ENCODE peak calls at places on chromosomes 3 and 15, in nine cellular contexts. One of them, this sample, is unnamed.
A peak's percentile ranks its signal among the peaks of the same experiment; 100 is the strongest.

GRCh38 chr3:23948761-23949160 is 3.7 kb downstream of the NR1D2 start:
- DNase-seq in HepG2: no peak
- DNase-seq in upper lobe of left lung: no peak
- DNase-seq in colonic mucosa: no peak
- DNase-seq in stomach: no peak
- DNase-seq in mammary epithelial cell: peak; percentile 41
- DNase-seq in tibial nerve: no peak
- DNase-seq in uterus: no peak
- DNase-seq in Peyer's patch: no peak
- DNase-seq in this sample: no peak

GRCh38 chr15:29896062-29896461 is 73.8 kb upstream of the TJP1 start:
- DNase-seq in stomach: no peak
- DNase-seq in HepG2: no peak
- DNase-seq in mammary epithelial cell: no peak
- DNase-seq in uterus: no peak
- DNase-seq in upper lobe of left lung: no peak
- DNase-seq in colonic mucosa: no peak
- DNase-seq in Peyer's patch: no peak
- DNase-seq in tibial nerve: no peak
- DNase-seq in this sample: no peak

GRCh38 chr15:35979608-35980007 is 433.6 kb upstream of the DPH6 start:
- DNase-seq in tibial nerve: no peak
- DNase-seq in colonic mucosa: no peak
- DNase-seq in HepG2: no peak
- DNase-seq in stomach: no peak
- DNase-seq in Peyer's patch: no peak
- DNase-seq in upper lobe of left lung: no peak
- DNase-seq in uterus: no peak
- DNase-seq in mammary epithelial cell: no peak
- DNase-seq in this sample: no peak

GRCh38 chr3:172749201-172749965 is 1.1 kb upstream of the ECT2 start:
- DNase-seq in upper lobe of left lung: no peak
- DNase-seq in mammary epithelial cell: peak; percentile 85
- DNase-seq in stomach: peak; percentile 39
- DNase-seq in HepG2: peak; percentile 88
- DNase-seq in tibial nerve: no peak
- DNase-seq in colonic mucosa: peak; percentile 48
- DNase-seq in Peyer's patch: no peak
- DNase-seq in uterus: peak; percentile 28
- DNase-seq in this sample: peak; percentile 66

GRCh38 chr15:57731543-57732103 is 25.1 kb downstream of the POLR2M start:
- DNase-seq in HepG2: no peak
- DNase-seq in upper lobe of left lung: no peak
- DNase-seq in mammary epithelial cell: no peak
- DNase-seq in stomach: no peak
- DNase-seq in colonic mucosa: no peak
- DNase-seq in uterus: no peak
- DNase-seq in Peyer's patch: no peak
- DNase-seq in tibial nerve: no peak
- DNase-seq in this sample: no peak

GRCh38 chr15:84633311-84634227 is 20.5 kb downstream of the WDR73 start:
- DNase-seq in tibial nerve: peak; percentile 46
- DNase-seq in colonic mucosa: peak; percentile 75
- DNase-seq in Peyer's patch: peak; percentile 87
- DNase-seq in HepG2: peak; percentile 18
- DNase-seq in stomach: peak; percentile 77
- DNase-seq in upper lobe of left lung: peak; percentile 95
- DNase-seq in uterus: peak; percentile 54
- DNase-seq in mammary epithelial cell: peak; percentile 79
- DNase-seq in this sample: peak; percentile 72

GRCh38 chr15:31405200-31405929 is 78.7 kb downstream of the KLF13 start:
- DNase-seq in Peyer's patch: no peak
- DNase-seq in HepG2: peak; percentile 72
- DNase-seq in tibial nerve: no peak
- DNase-seq in stomach: peak; percentile 68
- DNase-seq in uterus: no peak
- DNase-seq in colonic mucosa: peak; percentile 70
- DNase-seq in upper lobe of left lung: no peak
- DNase-seq in mammary epithelial cell: no peak
- DNase-seq in this sample: peak; percentile 35

GRCh38 chr3:14783480-14784086 is 35.2 kb upstream of the FGD5 start:
- DNase-seq in Peyer's patch: peak; percentile 5
- DNase-seq in upper lobe of left lung: no peak
- DNase-seq in stomach: no peak
- DNase-seq in mammary epithelial cell: no peak
- DNase-seq in HepG2: no peak
- DNase-seq in uterus: no peak
- DNase-seq in tibial nerve: no peak
- DNase-seq in colonic mucosa: no peak
- DNase-seq in this sample: no peak

GRCh38 chr3:141150931-141151330 is 80.7 kb upstream of the PXYLP1 start:
- DNase-seq in upper lobe of left lung: no peak
- DNase-seq in HepG2: no peak
- DNase-seq in stomach: no peak
- DNase-seq in colonic mucosa: no peak
- DNase-seq in uterus: no peak
- DNase-seq in tibial nerve: no peak
- DNase-seq in Peyer's patch: no peak
- DNase-seq in mammary epithelial cell: no peak
- DNase-seq in this sample: no peak

GRCh38 chr3:192935441-192935840 is 17.8 kb upstream of the MB21D2 start:
- DNase-seq in mammary epithelial cell: no peak
- DNase-seq in tibial nerve: no peak
- DNase-seq in colonic mucosa: no peak
- DNase-seq in stomach: no peak
- DNase-seq in uterus: no peak
- DNase-seq in HepG2: no peak
- DNase-seq in upper lobe of left lung: no peak
- DNase-seq in Peyer's patch: no peak
- DNase-seq in this sample: no peak

GRCh38 chr3:57818772-57819171 is 62.7 kb downstream of the SLMAP start:
- DNase-seq in colonic mucosa: no peak
- DNase-seq in HepG2: no peak
- DNase-seq in mammary epithelial cell: no peak
- DNase-seq in stomach: no peak
- DNase-seq in tibial nerve: no peak
- DNase-seq in Peyer's patch: no peak
- DNase-seq in uterus: no peak
- DNase-seq in upper lobe of left lung: no peak
- DNase-seq in this sample: no peak

GRCh38 chr3:180516368-180516767 is 85.6 kb upstream of the TTC14 start:
- DNase-seq in HepG2: no peak
- DNase-seq in Peyer's patch: no peak
- DNase-seq in uterus: no peak
- DNase-seq in upper lobe of left lung: peak; percentile 15
- DNase-seq in stomach: no peak
- DNase-seq in mammary epithelial cell: no peak
- DNase-seq in colonic mucosa: no peak
- DNase-seq in tibial nerve: no peak
- DNase-seq in this sample: peak; percentile 1

GRCh38 chr3:184685646-184686045 is 26.2 kb downstream of the MAGEF1 start:
- DNase-seq in mammary epithelial cell: no peak
- DNase-seq in Peyer's patch: no peak
- DNase-seq in uterus: no peak
- DNase-seq in colonic mucosa: no peak
- DNase-seq in stomach: no peak
- DNase-seq in HepG2: no peak
- DNase-seq in tibial nerve: no peak
- DNase-seq in upper lobe of left lung: no peak
- DNase-seq in this sample: no peak

GRCh38 chr15:36130641-36131310 is 448.6 kb upstream of the CDIN1 start:
- DNase-seq in colonic mucosa: no peak
- DNase-seq in upper lobe of left lung: no peak
- DNase-seq in stomach: no peak
- DNase-seq in Peyer's patch: no peak
- DNase-seq in tibial nerve: no peak
- DNase-seq in uterus: no peak
- DNase-seq in HepG2: no peak
- DNase-seq in mammary epithelial cell: peak; percentile 50
- DNase-seq in this sample: no peak

GRCh38 chr3:13686332-13686731 is 137.4 kb downstream of the FBLN2 start:
- DNase-seq in tibial nerve: no peak
- DNase-seq in uterus: no peak
- DNase-seq in Peyer's patch: no peak
- DNase-seq in HepG2: no peak
- DNase-seq in colonic mucosa: no peak
- DNase-seq in stomach: no peak
- DNase-seq in mammary epithelial cell: no peak
- DNase-seq in upper lobe of left lung: no peak
- DNase-seq in this sample: no peak

GRCh38 chr3:181948286-181948685 is 236.6 kb downstream of the SOX2 start:
- DNase-seq in uterus: no peak
- DNase-seq in Peyer's patch: no peak
- DNase-seq in HepG2: no peak
- DNase-seq in mammary epithelial cell: peak; percentile 11
- DNase-seq in colonic mucosa: no peak
- DNase-seq in upper lobe of left lung: no peak
- DNase-seq in tibial nerve: no peak
- DNase-seq in stomach: no peak
- DNase-seq in this sample: peak; percentile 25

GRCh38 chr3:42635111-42635510 is 18.4 kb upstream of the ZBTB47 start:
- DNase-seq in colonic mucosa: no peak
- DNase-seq in upper lobe of left lung: no peak
- DNase-seq in mammary epithelial cell: peak; percentile 33
- DNase-seq in uterus: no peak
- DNase-seq in Peyer's patch: no peak
- DNase-seq in HepG2: no peak
- DNase-seq in tibial nerve: no peak
- DNase-seq in stomach: no peak
- DNase-seq in this sample: no peak

GRCh38 chr3:2334921-2335320 is 236.3 kb downstream of the CNTN4 start:
- DNase-seq in HepG2: no peak
- DNase-seq in mammary epithelial cell: no peak
- DNase-seq in stomach: no peak
- DNase-seq in colonic mucosa: no peak
- DNase-seq in Peyer's patch: no peak
- DNase-seq in upper lobe of left lung: no peak
- DNase-seq in tibial nerve: no peak
- DNase-seq in uterus: no peak
- DNase-seq in this sample: no peak

GRCh38 chr3:8500208-8500961 is 1.2 kb upstream of the LMCD1 start:
- DNase-seq in tibial nerve: no peak
- DNase-seq in mammary epithelial cell: no peak
- DNase-seq in HepG2: peak; percentile 87
- DNase-seq in stomach: peak; percentile 44
- DNase-seq in colonic mucosa: no peak
- DNase-seq in Peyer's patch: no peak
- DNase-seq in upper lobe of left lung: no peak
- DNase-seq in uterus: no peak
- DNase-seq in this sample: peak; percentile 65

GRCh38 chr15:82663186-82663600 is 16.0 kb upstream of the CPEB1 start:
- DNase-seq in upper lobe of left lung: no peak
- DNase-seq in mammary epithelial cell: peak; percentile 31
- DNase-seq in Peyer's patch: peak; percentile 59
- DNase-seq in HepG2: peak; percentile 36
- DNase-seq in stomach: peak; percentile 49
- DNase-seq in colonic mucosa: peak; percentile 47
- DNase-seq in uterus: no peak
- DNase-seq in tibial nerve: no peak
- DNase-seq in this sample: peak; percentile 80

GRCh38 chr3:189622629-189623028 is 8.6 kb upstream of the TP63 start:
- DNase-seq in stomach: no peak
- DNase-seq in colonic mucosa: no peak
- DNase-seq in upper lobe of left lung: no peak
- DNase-seq in mammary epithelial cell: no peak
- DNase-seq in Peyer's patch: no peak
- DNase-seq in HepG2: no peak
- DNase-seq in tibial nerve: no peak
- DNase-seq in uterus: no peak
- DNase-seq in this sample: no peak

GRCh38 chr3:160929595-160929994 is 173.6 kb downstream of the PPM1L start:
- DNase-seq in tibial nerve: no peak
- DNase-seq in uterus: no peak
- DNase-seq in colonic mucosa: no peak
- DNase-seq in upper lobe of left lung: no peak
- DNase-seq in HepG2: no peak
- DNase-seq in stomach: peak; percentile 32
- DNase-seq in mammary epithelial cell: no peak
- DNase-seq in Peyer's patch: no peak
- DNase-seq in this sample: peak; percentile 23
- TF ChIP-seq CTCF in tibial nerve: no peak
- TF ChIP-seq CTCF in uterus: no peak
- TF ChIP-seq CTCF in colonic mucosa: no peak
- TF ChIP-seq CTCF in upper lobe of left lung: no peak
- TF ChIP-seq CTCF in HepG2: peak; percentile 42
- TF ChIP-seq CTCF in stomach: no peak
- TF ChIP-seq CTCF in mammary epithelial cell: no peak
- TF ChIP-seq CTCF in Peyer's patch: no peak
- TF ChIP-seq CTCF in this sample: no peak

GRCh38 chr3:49671291-49672288 is 2.6 kb upstream of the APEH start:
- DNase-seq in tibial nerve: no peak
- DNase-seq in HepG2: peak; percentile 76
- DNase-seq in Peyer's patch: peak; percentile 78
- DNase-seq in upper lobe of left lung: no peak
- DNase-seq in colonic mucosa: peak; percentile 72
- DNase-seq in mammary epithelial cell: peak; percentile 61
- DNase-seq in stomach: peak; percentile 81
- DNase-seq in uterus: peak; percentile 44
- DNase-seq in this sample: peak; percentile 77
- H3K4me3 ChIP-seq in tibial nerve: no peak overlapping the region
- H3K4me3 ChIP-seq in HepG2: peak overlapping the region; percentile 32
- H3K4me3 ChIP-seq in Peyer's patch: no peak overlapping the region
- H3K4me3 ChIP-seq in upper lobe of left lung: no peak overlapping the region
- H3K4me3 ChIP-seq in colonic mucosa: no peak overlapping the region
- H3K4me3 ChIP-seq in mammary epithelial cell: no peak overlapping the region
- H3K4me3 ChIP-seq in stomach: no peak overlapping the region
- H3K4me3 ChIP-seq in uterus: no peak overlapping the region
- H3K4me3 ChIP-seq in this sample: no peak overlapping the region

GRCh38 chr3:51391075-51391565 is at the start of gene RBM15B:
- DNase-seq in HepG2: peak; percentile 90
- DNase-seq in tibial nerve: peak; percentile 97
- DNase-seq in mammary epithelial cell: peak; percentile 96
- DNase-seq in stomach: peak; percentile 98
- DNase-seq in uterus: peak; percentile 96
- DNase-seq in colonic mucosa: peak; percentile 97
- DNase-seq in upper lobe of left lung: peak; percentile 100
- DNase-seq in Peyer's patch: peak; percentile 99
- DNase-seq in this sample: peak; percentile 97
- H3K4me1 ChIP-seq in HepG2: peaks cover 75% of the 10 kb centered on the region
- H3K4me1 ChIP-seq in tibial nerve: no peaks in the 10 kb centered on the region
- H3K4me1 ChIP-seq in mammary epithelial cell: peaks cover 54% of the 10 kb centered on the region
- H3K4me1 ChIP-seq in stomach: peaks cover 93% of the 10 kb centered on the region
- H3K4me1 ChIP-seq in uterus: peaks cover 23% of the 10 kb centered on the region
- H3K4me1 ChIP-seq in colonic mucosa: peaks cover 47% of the 10 kb centered on the region
- H3K4me1 ChIP-seq in upper lobe of left lung: peaks cover 89% of the 10 kb centered on the region
- H3K4me1 ChIP-seq in Peyer's patch: no peaks in the 10 kb centered on the region
- H3K4me1 ChIP-seq in this sample: peaks cover 51% of the 10 kb centered on the region

GRCh38 chr3:150603090-150603887 is at the start of gene SELENOT:
- DNase-seq in stomach: peak; percentile 96
- DNase-seq in colonic mucosa: peak; percentile 94
- DNase-seq in HepG2: peak; percentile 92
- DNase-seq in tibial nerve: peak; percentile 87
- DNase-seq in Peyer's patch: peak; percentile 95
- DNase-seq in mammary epithelial cell: peak; percentile 96
- DNase-seq in uterus: peak; percentile 95
- DNase-seq in upper lobe of left lung: peak; percentile 99
- DNase-seq in this sample: peak; percentile 94
- TF ChIP-seq CTCF in stomach: no peak
- TF ChIP-seq CTCF in colonic mucosa: no peak
- TF ChIP-seq CTCF in HepG2: peak; percentile 29
- TF ChIP-seq CTCF in tibial nerve: peak; percentile 67
- TF ChIP-seq CTCF in Peyer's patch: peak; percentile 37
- TF ChIP-seq CTCF in mammary epithelial cell: peak; percentile 12
- TF ChIP-seq CTCF in uterus: peak; percentile 43
- TF ChIP-seq CTCF in upper lobe of left lung: peak; percentile 55
- TF ChIP-seq CTCF in this sample: no peak

This sample was measured in Caco-2.